ENCODE peak calls at places on chromosomes 13 and 19, in nine cellular contexts. One of them, this sample, is unnamed.

GRCh38 chr19:52270266-52270885 is 989 bp downstream of the ZNF766 start:
- DNase-seq in fibroblast of lung: no peak
- DNase-seq in tibial nerve: no peak
- DNase-seq in Caco-2: no peak
- DNase-seq in fibroblast of pulmonary artery: no peak
- DNase-seq in GM06990: peak
- DNase-seq in psoas muscle: no peak
- DNase-seq in endodermal cell: peak
- DNase-seq in A549: peak
- DNase-seq in this sample: peak

GRCh38 chr19:3554254-3555083 is 2.9 kb downstream of the MFSD12 start:
- DNase-seq in fibroblast of pulmonary artery: no peak
- DNase-seq in GM06990: no peak
- DNase-seq in psoas muscle: no peak
- DNase-seq in Caco-2: no peak
- DNase-seq in A549: no peak
- DNase-seq in tibial nerve: no peak
- DNase-seq in endodermal cell: no peak
- DNase-seq in fibroblast of lung: no peak
- DNase-seq in this sample: no peak

GRCh38 chr13:73467103-73467502 is 408.3 kb downstream of the KLF5 start:
- DNase-seq in GM06990: no peak
- DNase-seq in fibroblast of pulmonary artery: peak
- DNase-seq in Caco-2: no peak
- DNase-seq in fibroblast of lung: no peak
- DNase-seq in endodermal cell: no peak
- DNase-seq in A549: no peak
- DNase-seq in psoas muscle: no peak
- DNase-seq in tibial nerve: no peak
- DNase-seq in this sample: no peak

GRCh38 chr13:93547886-93548285 is 321.3 kb downstream of the GPC6 start:
- DNase-seq in GM06990: no peak
- DNase-seq in endodermal cell: no peak
- DNase-seq in psoas muscle: no peak
- DNase-seq in tibial nerve: no peak
- DNase-seq in fibroblast of lung: no peak
- DNase-seq in fibroblast of pulmonary artery: no peak
- DNase-seq in Caco-2: no peak
- DNase-seq in A549: no peak
- DNase-seq in this sample: no peak

GRCh38 chr13:100789968-100790367 is 115.4 kb upstream of the TMTC4 start:
- DNase-seq in fibroblast of lung: no peak
- DNase-seq in endodermal cell: no peak
- DNase-seq in A549: no peak
- DNase-seq in fibroblast of pulmonary artery: no peak
- DNase-seq in Caco-2: no peak
- DNase-seq in GM06990: peak
- DNase-seq in tibial nerve: no peak
- DNase-seq in psoas muscle: no peak
- DNase-seq in this sample: no peak

GRCh38 chr19:3627351-3627723 is 747 bp upstream of the CACTIN start:
- DNase-seq in GM06990: no peak
- DNase-seq in tibial nerve: peak
- DNase-seq in fibroblast of pulmonary artery: no peak
- DNase-seq in fibroblast of lung: no peak
- DNase-seq in Caco-2: no peak
- DNase-seq in endodermal cell: no peak
- DNase-seq in psoas muscle: no peak
- DNase-seq in A549: no peak
- DNase-seq in this sample: no peak

GRCh38 chr13:20001351-20001750 is 42.8 kb downstream of the ZMYM2 start:
- DNase-seq in GM06990: no peak
- DNase-seq in fibroblast of pulmonary artery: peak
- DNase-seq in Caco-2: no peak
- DNase-seq in fibroblast of lung: peak
- DNase-seq in endodermal cell: no peak
- DNase-seq in tibial nerve: no peak
- DNase-seq in psoas muscle: no peak
- DNase-seq in A549: no peak
- DNase-seq in this sample: no peak

GRCh38 chr19:23399443-23399842 is 4.2 kb upstream of the ZNF91 start:
- DNase-seq in tibial nerve: no peak
- DNase-seq in GM06990: no peak
- DNase-seq in Caco-2: no peak
- DNase-seq in fibroblast of lung: no peak
- DNase-seq in fibroblast of pulmonary artery: no peak
- DNase-seq in endodermal cell: no peak
- DNase-seq in A549: no peak
- DNase-seq in psoas muscle: no peak
- DNase-seq in this sample: no peak

GRCh38 chr19:46660008-46660517 is 919 bp downstream of the DACT3 start:
- DNase-seq in A549: no peak
- DNase-seq in Caco-2: peak
- DNase-seq in GM06990: no peak
- DNase-seq in fibroblast of lung: no peak
- DNase-seq in tibial nerve: no peak
- DNase-seq in fibroblast of pulmonary artery: peak
- DNase-seq in endodermal cell: peak
- DNase-seq in psoas muscle: no peak
- DNase-seq in this sample: no peak

GRCh38 chr19:14054721-14055120 is 7.2 kb downstream of the PALM3 start:
- DNase-seq in endodermal cell: no peak
- DNase-seq in GM06990: no peak
- DNase-seq in tibial nerve: no peak
- DNase-seq in Caco-2: no peak
- DNase-seq in fibroblast of lung: no peak
- DNase-seq in A549: no peak
- DNase-seq in psoas muscle: no peak
- DNase-seq in fibroblast of pulmonary artery: no peak
- DNase-seq in this sample: no peak

GRCh38 chr13:51999525-51999924 is 11.7 kb downstream of the ATP7B start:
- DNase-seq in psoas muscle: peak
- DNase-seq in A549: no peak
- DNase-seq in GM06990: no peak
- DNase-seq in Caco-2: no peak
- DNase-seq in fibroblast of pulmonary artery: no peak
- DNase-seq in tibial nerve: no peak
- DNase-seq in fibroblast of lung: peak
- DNase-seq in endodermal cell: peak
- DNase-seq in this sample: peak

DNA sequence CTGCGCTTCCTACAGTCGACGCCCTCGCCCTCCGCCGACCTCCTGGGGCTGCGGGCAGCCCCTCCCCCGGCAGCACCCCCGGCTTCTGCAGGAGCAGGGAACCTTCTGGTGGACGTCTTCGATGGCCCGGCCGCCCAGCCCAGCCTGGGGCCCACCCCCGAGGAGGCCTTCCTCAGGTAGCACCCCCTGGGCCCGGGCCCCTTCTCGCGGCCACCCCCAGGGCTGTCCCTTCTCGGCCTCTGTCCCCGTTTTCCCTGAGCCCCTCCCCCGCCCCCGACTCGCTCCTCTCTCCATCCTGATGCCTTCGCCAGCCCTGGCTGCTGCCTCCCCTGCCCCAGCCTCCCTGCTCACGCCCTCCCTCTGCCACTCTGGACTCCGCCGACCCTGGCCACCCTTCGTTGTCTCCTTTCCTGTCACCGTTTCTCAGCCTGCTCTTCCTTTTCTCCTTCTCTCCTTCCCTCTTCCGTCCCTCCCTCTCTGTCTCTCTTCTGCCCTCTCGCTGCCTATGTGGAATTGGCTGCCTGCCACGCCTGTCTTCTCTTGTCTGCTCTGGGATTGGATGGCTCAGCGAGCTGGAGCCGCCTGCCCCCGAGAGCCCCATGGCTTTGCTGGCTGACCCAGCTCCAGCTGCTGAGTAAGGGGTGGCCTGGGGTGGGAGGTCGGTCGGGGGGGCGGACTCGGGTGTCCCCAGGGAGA is 11.0 kb downstream of the FUZ start:
- DNase-seq in Caco-2: peak
- DNase-seq in endodermal cell: peak
- DNase-seq in GM06990: no peak
- DNase-seq in tibial nerve: peak
- DNase-seq in fibroblast of lung: peak
- DNase-seq in psoas muscle: peak
- DNase-seq in A549: no peak
- DNase-seq in fibroblast of pulmonary artery: peak
- DNase-seq in this sample: peak
- TF ChIP-seq CTCF in Caco-2: no peak
- TF ChIP-seq CTCF in endodermal cell: peak
- TF ChIP-seq CTCF in GM06990: no peak
- TF ChIP-seq CTCF in tibial nerve: peak
- TF ChIP-seq CTCF in fibroblast of lung: peak
- TF ChIP-seq CTCF in psoas muscle: peak
- TF ChIP-seq CTCF in A549: no peak
- TF ChIP-seq CTCF in fibroblast of pulmonary artery: peak
- TF ChIP-seq CTCF in this sample: peak

DNA sequence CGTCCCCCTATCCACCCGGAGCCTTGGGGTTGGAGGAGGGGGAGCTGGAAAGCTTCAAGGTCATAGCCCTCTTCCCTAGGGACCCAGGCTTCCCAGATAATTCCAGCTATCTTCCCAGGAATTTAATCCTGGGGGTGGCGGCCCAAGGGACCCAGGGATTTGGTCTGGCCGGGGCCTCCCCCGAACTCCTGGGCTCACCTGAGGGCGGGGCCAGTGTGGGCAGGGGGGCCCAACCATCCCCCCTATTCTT is 1.3 kb downstream of the VASP start:
- DNase-seq in fibroblast of lung: no peak
- DNase-seq in tibial nerve: no peak
- DNase-seq in Caco-2: no peak
- DNase-seq in GM06990: no peak
- DNase-seq in endodermal cell: no peak
- DNase-seq in psoas muscle: no peak
- DNase-seq in fibroblast of pulmonary artery: no peak
- DNase-seq in A549: peak
- DNase-seq in this sample: no peak
- H3K4me3 ChIP-seq in fibroblast of lung: peak
- H3K4me3 ChIP-seq in tibial nerve: peak
- H3K4me3 ChIP-seq in Caco-2: peak
- H3K4me3 ChIP-seq in GM06990: peak
- H3K4me3 ChIP-seq in endodermal cell: peak
- H3K4me3 ChIP-seq in psoas muscle: peak
- H3K4me3 ChIP-seq in fibroblast of pulmonary artery: peak
- H3K4me3 ChIP-seq in A549: peak
- H3K4me3 ChIP-seq in this sample: peak

GRCh38 chr13:38582133-38582532 is 104.7 kb upstream of the FREM2 start:
- DNase-seq in psoas muscle: no peak
- DNase-seq in A549: peak
- DNase-seq in fibroblast of lung: peak
- DNase-seq in GM06990: no peak
- DNase-seq in Caco-2: no peak
- DNase-seq in tibial nerve: peak
- DNase-seq in fibroblast of pulmonary artery: peak
- DNase-seq in endodermal cell: no peak
- DNase-seq in this sample: peak
- TF ChIP-seq CTCF in psoas muscle: peak
- TF ChIP-seq CTCF in A549: peak
- TF ChIP-seq CTCF in fibroblast of lung: peak
- TF ChIP-seq CTCF in GM06990: peak
- TF ChIP-seq CTCF in Caco-2: peak
- TF ChIP-seq CTCF in tibial nerve: peak
- TF ChIP-seq CTCF in fibroblast of pulmonary artery: peak
- TF ChIP-seq CTCF in endodermal cell: peak
- TF ChIP-seq CTCF in this sample: peak

GRCh38 chr19:35090160-35090794 is 25.3 kb upstream of the FXYD3 start:
- DNase-seq in endodermal cell: peak
- DNase-seq in tibial nerve: peak
- DNase-seq in fibroblast of lung: peak
- DNase-seq in psoas muscle: peak
- DNase-seq in fibroblast of pulmonary artery: peak
- DNase-seq in A549: peak
- DNase-seq in GM06990: no peak
- DNase-seq in Caco-2: no peak
- DNase-seq in this sample: peak
- H3K4me3 ChIP-seq in endodermal cell: no peak
- H3K4me3 ChIP-seq in tibial nerve: peak
- H3K4me3 ChIP-seq in fibroblast of lung: no peak
- H3K4me3 ChIP-seq in psoas muscle: peak
- H3K4me3 ChIP-seq in fibroblast of pulmonary artery: no peak
- H3K4me3 ChIP-seq in A549: peak
- H3K4me3 ChIP-seq in GM06990: no peak
- H3K4me3 ChIP-seq in Caco-2: no peak
- H3K4me3 ChIP-seq in this sample: no peak

GRCh38 chr13:38967446-38967845 is 23.2 kb downstream of the STOML3 start:
- DNase-seq in fibroblast of lung: no peak
- DNase-seq in GM06990: no peak
- DNase-seq in Caco-2: no peak
- DNase-seq in psoas muscle: no peak
- DNase-seq in A549: no peak
- DNase-seq in fibroblast of pulmonary artery: no peak
- DNase-seq in endodermal cell: no peak
- DNase-seq in tibial nerve: no peak
- DNase-seq in this sample: no peak

GRCh38 chr13:38965281-38965680 is 25.4 kb downstream of the STOML3 start:
- DNase-seq in GM06990: no peak
- DNase-seq in fibroblast of lung: no peak
- DNase-seq in tibial nerve: no peak
- DNase-seq in fibroblast of pulmonary artery: no peak
- DNase-seq in psoas muscle: no peak
- DNase-seq in endodermal cell: no peak
- DNase-seq in A549: no peak
- DNase-seq in Caco-2: no peak
- DNase-seq in this sample: no peak

GRCh38 chr13:38969187-38969586 is 21.4 kb downstream of the STOML3 start:
- DNase-seq in A549: no peak
- DNase-seq in tibial nerve: no peak
- DNase-seq in fibroblast of lung: no peak
- DNase-seq in Caco-2: no peak
- DNase-seq in psoas muscle: no peak
- DNase-seq in GM06990: no peak
- DNase-seq in endodermal cell: no peak
- DNase-seq in fibroblast of pulmonary artery: no peak
- DNase-seq in this sample: no peak

DNA sequence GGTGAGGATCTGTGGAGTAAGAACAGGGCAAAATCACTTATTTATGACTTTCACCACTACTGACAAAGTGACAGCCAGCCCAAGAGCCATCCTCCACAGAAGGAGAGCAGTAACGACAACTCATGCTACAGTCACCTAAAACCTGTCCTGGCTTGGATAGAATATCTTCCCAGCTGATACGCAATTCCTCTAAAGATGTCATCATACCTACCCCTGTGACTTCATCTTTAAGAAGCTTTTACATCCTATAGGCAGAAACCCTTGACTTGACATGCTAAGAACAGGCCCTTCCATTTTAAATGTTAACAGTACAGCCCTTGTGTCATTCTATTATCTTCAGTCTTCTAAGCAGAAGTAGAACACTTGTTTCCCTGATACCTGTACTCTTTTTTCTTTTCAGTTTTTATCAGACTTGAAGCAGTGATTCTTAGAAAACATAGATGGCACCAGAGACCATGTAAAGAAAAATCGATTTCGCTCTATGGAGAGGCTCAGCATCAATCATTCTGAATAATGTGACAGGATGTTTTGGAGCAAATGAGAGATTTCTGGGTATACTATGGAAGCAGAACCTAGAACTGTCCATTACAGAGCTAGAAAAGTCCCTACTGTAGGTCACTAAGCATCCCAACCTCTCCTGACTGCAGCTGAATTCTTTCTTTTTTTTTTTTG is 20.1 kb downstream of the STOML3 start:
- DNase-seq in A549: no peak
- DNase-seq in psoas muscle: no peak
- DNase-seq in Caco-2: no peak
- DNase-seq in GM06990: no peak
- DNase-seq in tibial nerve: no peak
- DNase-seq in fibroblast of lung: no peak
- DNase-seq in endodermal cell: no peak
- DNase-seq in fibroblast of pulmonary artery: no peak
- DNase-seq in this sample: no peak
- TF ChIP-seq CTCF in A549: no peak
- TF ChIP-seq CTCF in psoas muscle: no peak
- TF ChIP-seq CTCF in Caco-2: peak
- TF ChIP-seq CTCF in GM06990: no peak
- TF ChIP-seq CTCF in tibial nerve: no peak
- TF ChIP-seq CTCF in fibroblast of lung: no peak
- TF ChIP-seq CTCF in endodermal cell: peak
- TF ChIP-seq CTCF in fibroblast of pulmonary artery: no peak
- TF ChIP-seq CTCF in this sample: no peak